ENCODE peak calls at places on chromosomes 12 and 14, in seven cellular contexts. One of them, this sample, is unnamed.

GRCh38 chr12:50415899-50416479 is 15.3 kb downstream of the LARP4 start:
- DNase-seq in PC-9: no peak
- DNase-seq in GM23248: no peak
- DNase-seq in tibial nerve: no peak
- DNase-seq in bronchial epithelial cell: no peak
- DNase-seq in cardiac fibroblast: no peak
- DNase-seq in GM12865: no peak
- DNase-seq in this sample: peak; percentile 35

GRCh38 chr12:122467983-122468382 is 32.7 kb downstream of the ZCCHC8 start:
- DNase-seq in PC-9: peak; percentile 25
- DNase-seq in tibial nerve: no peak
- DNase-seq in GM23248: no peak
- DNase-seq in bronchial epithelial cell: peak; percentile 99
- DNase-seq in GM12865: no peak
- DNase-seq in cardiac fibroblast: no peak
- DNase-seq in this sample: no peak

GRCh38 chr14:54747616-54748015 is 155.0 kb downstream of the GCH1 start:
- DNase-seq in bronchial epithelial cell: no peak
- DNase-seq in GM23248: no peak
- DNase-seq in GM12865: no peak
- DNase-seq in tibial nerve: no peak
- DNase-seq in cardiac fibroblast: no peak
- DNase-seq in PC-9: no peak
- DNase-seq in this sample: no peak

GRCh38 chr14:24313912-24314311 is 2.6 kb downstream of the LTB4R start:
- DNase-seq in PC-9: no peak
- DNase-seq in tibial nerve: no peak
- DNase-seq in GM12865: no peak
- DNase-seq in cardiac fibroblast: no peak
- DNase-seq in GM23248: no peak
- DNase-seq in bronchial epithelial cell: no peak
- DNase-seq in this sample: no peak

GRCh38 chr12:18479266-18479665 is 217.9 kb downstream of the PIK3C2G start:
- DNase-seq in cardiac fibroblast: no peak
- DNase-seq in tibial nerve: no peak
- DNase-seq in GM12865: no peak
- DNase-seq in GM23248: no peak
- DNase-seq in PC-9: peak; percentile 8
- DNase-seq in bronchial epithelial cell: peak; percentile 96
- DNase-seq in this sample: no peak

GRCh38 chr12:116720129-116720528 is 17.7 kb downstream of the SPRING1 start:
- DNase-seq in cardiac fibroblast: no peak
- DNase-seq in PC-9: no peak
- DNase-seq in GM12865: no peak
- DNase-seq in GM23248: no peak
- DNase-seq in bronchial epithelial cell: no peak
- DNase-seq in tibial nerve: no peak
- DNase-seq in this sample: no peak

GRCh38 chr12:48695859-48696258 is 13.8 kb upstream of the KANSL2 start:
- DNase-seq in bronchial epithelial cell: no peak
- DNase-seq in GM12865: no peak
- DNase-seq in cardiac fibroblast: no peak
- DNase-seq in GM23248: no peak
- DNase-seq in PC-9: no peak
- DNase-seq in tibial nerve: no peak
- DNase-seq in this sample: no peak

GRCh38 chr14:81889529-81889928 is 355.9 kb upstream of the SEL1L start:
- DNase-seq in cardiac fibroblast: no peak
- DNase-seq in PC-9: no peak
- DNase-seq in bronchial epithelial cell: no peak
- DNase-seq in GM12865: no peak
- DNase-seq in tibial nerve: no peak
- DNase-seq in GM23248: no peak
- DNase-seq in this sample: no peak

GRCh38 chr12:47762850-47763440 is 4.3 kb upstream of the RAPGEF3 start:
- DNase-seq in PC-9: no peak
- DNase-seq in GM12865: no peak
- DNase-seq in GM23248: no peak
- DNase-seq in tibial nerve: no peak
- DNase-seq in bronchial epithelial cell: no peak
- DNase-seq in cardiac fibroblast: peak; percentile 49
- DNase-seq in this sample: no peak

DNA sequence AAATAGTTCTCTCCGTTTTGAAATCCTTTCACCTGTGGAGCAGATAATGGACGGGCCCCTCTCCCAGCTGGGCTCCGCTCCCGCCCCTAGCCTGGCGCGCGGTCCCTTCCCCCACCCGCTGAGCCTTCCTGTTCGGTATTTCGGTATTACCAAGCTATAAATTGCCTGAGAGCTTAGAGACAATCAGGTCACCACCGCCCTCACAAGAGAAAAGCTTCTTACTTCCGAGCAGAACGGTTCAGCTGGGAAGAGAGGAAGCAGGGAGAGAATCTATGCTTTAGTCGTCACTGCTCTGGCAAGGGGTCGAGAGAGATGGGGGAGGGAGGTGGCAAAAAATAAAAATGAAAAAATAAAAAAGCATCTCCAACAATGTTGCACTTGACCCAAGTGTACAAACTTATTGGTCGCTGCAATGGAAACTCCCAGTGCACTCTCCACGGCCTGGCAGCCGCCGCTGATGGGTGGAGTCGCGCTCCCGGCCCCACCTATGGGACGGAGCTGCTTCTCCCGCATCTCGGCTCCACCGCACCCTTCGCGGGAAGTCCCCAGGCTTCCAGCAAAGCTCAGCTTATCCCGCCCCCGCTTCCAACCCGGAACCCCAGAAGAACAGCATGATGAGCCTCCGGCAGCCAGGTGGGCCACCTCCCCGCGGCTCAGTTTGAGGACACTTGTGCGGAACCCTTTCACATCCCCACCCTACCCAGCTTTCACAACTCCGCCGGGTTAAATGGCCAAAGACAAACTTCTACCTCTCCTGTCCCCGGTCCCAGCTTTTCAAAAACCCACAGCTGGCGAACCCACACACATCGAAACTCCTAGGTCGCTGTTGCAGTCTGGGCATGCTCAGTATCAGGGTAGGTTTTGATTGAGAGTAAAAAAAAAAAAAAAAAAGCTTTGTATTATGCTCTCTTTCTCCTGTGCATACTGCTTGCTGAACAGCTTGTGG is 819 bp upstream of the SYT1 start:
- DNase-seq in tibial nerve: peak; percentile 14
- DNase-seq in GM23248: peak; percentile 73
- DNase-seq in GM12865: peak; percentile 44
- DNase-seq in cardiac fibroblast: peak; percentile 40
- DNase-seq in bronchial epithelial cell: peak; percentile 40
- DNase-seq in PC-9: peak; percentile 56
- DNase-seq in this sample: peak; percentile 67
- H3K4me3 ChIP-seq in tibial nerve: peak overlapping the region; percentile 45
- H3K4me3 ChIP-seq in GM23248: peak overlapping the region; percentile 94
- H3K4me3 ChIP-seq in GM12865: peak overlapping the region; percentile 40
- H3K4me3 ChIP-seq in cardiac fibroblast: peak overlapping the region; percentile 73
- H3K4me3 ChIP-seq in bronchial epithelial cell: peak overlapping the region; percentile 49
- H3K4me3 ChIP-seq in PC-9: peak overlapping the region; percentile 96
- H3K4me3 ChIP-seq in this sample: peak overlapping the region; percentile 80

DNA sequence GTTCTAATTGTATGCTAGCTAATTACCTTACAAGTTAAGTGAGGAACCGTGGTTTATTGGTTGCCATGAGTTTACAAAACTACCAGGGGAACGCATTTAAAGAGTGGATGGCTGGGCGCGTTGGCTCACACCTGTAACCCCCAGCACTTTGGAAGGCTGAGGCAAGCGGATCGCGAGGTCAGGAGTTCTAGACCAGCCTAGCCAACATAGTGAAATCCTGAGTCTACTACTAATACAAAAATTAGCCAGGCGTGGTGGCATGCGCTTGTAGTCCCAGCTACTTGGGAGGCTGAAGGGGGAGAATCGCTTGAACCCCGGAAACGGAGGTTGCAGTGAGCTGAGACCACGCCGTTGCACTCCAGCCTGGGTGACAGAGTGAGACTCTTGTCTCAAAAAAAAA is 2.2 kb downstream of the EIF5 start:
- DNase-seq in PC-9: no peak
- DNase-seq in GM12865: no peak
- DNase-seq in bronchial epithelial cell: no peak
- DNase-seq in GM23248: no peak
- DNase-seq in tibial nerve: no peak
- DNase-seq in cardiac fibroblast: no peak
- DNase-seq in this sample: no peak
- H3K4me3 ChIP-seq in PC-9: peak overlapping the region; percentile 88
- H3K4me3 ChIP-seq in GM12865: no peak overlapping the region
- H3K4me3 ChIP-seq in bronchial epithelial cell: no peak overlapping the region
- H3K4me3 ChIP-seq in GM23248: peak overlapping the region; percentile 96
- H3K4me3 ChIP-seq in tibial nerve: no peak overlapping the region
- H3K4me3 ChIP-seq in cardiac fibroblast: no peak overlapping the region
- H3K4me3 ChIP-seq in this sample: peak overlapping the region; percentile 84

DNA sequence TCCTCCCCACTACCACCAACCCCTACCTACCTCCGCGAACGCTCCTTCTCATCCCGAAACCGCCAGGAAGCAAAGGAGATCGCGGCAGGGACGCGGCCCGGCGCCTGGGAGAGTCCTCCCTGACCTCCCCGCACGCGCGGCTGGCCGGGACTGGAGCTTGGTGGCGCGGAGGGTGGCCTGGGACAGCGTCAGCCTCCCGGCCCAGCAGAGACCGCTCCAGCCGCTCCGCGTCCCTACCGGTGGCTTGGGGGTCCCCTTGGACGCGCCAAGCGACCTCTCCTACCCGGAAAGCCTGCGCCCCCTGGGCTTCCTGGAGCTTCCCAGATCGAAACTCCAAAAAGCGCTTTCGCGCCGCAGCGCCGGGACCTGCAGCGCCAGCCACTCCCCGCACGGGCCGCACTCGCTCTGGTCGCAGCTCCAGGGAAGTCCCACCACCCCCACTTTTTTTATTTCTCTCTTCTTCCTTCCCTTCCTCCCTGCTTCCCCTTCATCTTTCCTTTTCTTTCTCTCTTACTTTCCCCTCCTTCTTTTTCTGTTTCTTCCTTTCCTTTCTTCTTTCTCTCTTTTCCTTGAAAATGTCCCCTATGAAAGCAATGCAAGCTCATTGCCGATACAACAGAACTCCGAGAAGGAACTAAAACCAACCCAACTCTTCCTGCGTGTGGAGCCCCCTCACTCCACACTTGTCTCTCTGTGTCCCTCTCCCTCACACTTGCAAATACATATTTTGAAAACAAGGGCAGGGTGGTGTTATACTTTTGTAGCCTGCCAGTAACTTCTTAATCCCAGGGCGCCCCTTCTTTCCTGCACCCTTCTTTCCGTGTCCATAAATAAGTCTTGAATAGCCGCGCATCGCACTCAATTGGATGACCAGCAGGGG is 3.8 kb downstream of the DIO3 start:
- DNase-seq in PC-9: no peak
- DNase-seq in GM12865: no peak
- DNase-seq in GM23248: no peak
- DNase-seq in bronchial epithelial cell: no peak
- DNase-seq in tibial nerve: no peak
- DNase-seq in cardiac fibroblast: no peak
- DNase-seq in this sample: no peak
- H3K4me3 ChIP-seq in PC-9: no peak overlapping the region
- H3K4me3 ChIP-seq in GM12865: no peak overlapping the region
- H3K4me3 ChIP-seq in GM23248: no peak overlapping the region
- H3K4me3 ChIP-seq in bronchial epithelial cell: no peak overlapping the region
- H3K4me3 ChIP-seq in tibial nerve: no peak overlapping the region
- H3K4me3 ChIP-seq in cardiac fibroblast: no peak overlapping the region
- H3K4me3 ChIP-seq in this sample: no peak overlapping the region

DNA sequence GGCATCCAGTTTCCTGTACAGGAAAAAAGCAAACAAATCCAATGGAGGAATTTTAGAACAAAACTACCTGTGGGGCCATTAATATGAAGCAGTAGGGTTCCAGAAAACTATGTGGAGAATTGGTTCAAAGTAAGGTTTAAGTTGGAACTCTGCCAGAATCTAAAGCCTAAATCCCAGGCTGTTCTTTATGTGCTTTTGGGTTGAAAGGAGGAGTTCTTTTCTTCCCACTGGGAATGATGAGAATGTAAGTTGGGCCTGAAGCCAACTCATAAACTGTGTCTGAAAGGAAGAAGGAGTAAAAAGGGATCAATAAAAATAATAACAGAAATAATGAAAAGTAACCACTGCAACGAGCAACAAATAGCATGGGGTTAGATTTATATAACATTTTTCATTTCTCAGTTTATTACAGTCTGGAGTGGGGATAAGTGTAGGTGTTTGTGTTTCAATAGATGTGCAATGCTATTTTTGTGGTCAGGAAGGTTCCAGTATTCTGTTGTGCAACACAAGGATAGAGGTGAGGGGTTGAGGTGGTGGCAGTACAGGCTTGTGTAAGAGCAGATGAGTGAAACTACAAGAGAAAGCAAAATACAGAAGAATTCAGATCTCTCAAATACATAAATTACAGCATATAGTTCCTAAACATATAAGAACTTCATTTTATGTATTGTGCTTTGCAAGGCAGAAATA is 373.6 kb downstream of the EMP1 start:
- DNase-seq in cardiac fibroblast: no peak
- DNase-seq in tibial nerve: no peak
- DNase-seq in PC-9: no peak
- DNase-seq in GM12865: no peak
- DNase-seq in GM23248: peak; percentile 4
- DNase-seq in bronchial epithelial cell: no peak
- DNase-seq in this sample: peak; percentile 5
- H3K4me3 ChIP-seq in cardiac fibroblast: no peak overlapping the region
- H3K4me3 ChIP-seq in tibial nerve: no peak overlapping the region
- H3K4me3 ChIP-seq in PC-9: no peak overlapping the region
- H3K4me3 ChIP-seq in GM12865: no peak overlapping the region
- H3K4me3 ChIP-seq in GM23248: no peak overlapping the region
- H3K4me3 ChIP-seq in bronchial epithelial cell: no peak overlapping the region
- H3K4me3 ChIP-seq in this sample: no peak overlapping the region

GRCh38 chr14:95520346-95520745 is 3.9 kb upstream of the SYNE3 start:
- DNase-seq in cardiac fibroblast: no peak
- DNase-seq in GM23248: no peak
- DNase-seq in PC-9: no peak
- DNase-seq in tibial nerve: no peak
- DNase-seq in bronchial epithelial cell: no peak
- DNase-seq in GM12865: no peak
- DNase-seq in this sample: no peak
- H3K4me3 ChIP-seq in cardiac fibroblast: no peak overlapping the region
- H3K4me3 ChIP-seq in GM23248: no peak overlapping the region
- H3K4me3 ChIP-seq in PC-9: no peak overlapping the region
- H3K4me3 ChIP-seq in tibial nerve: no peak overlapping the region
- H3K4me3 ChIP-seq in bronchial epithelial cell: no peak overlapping the region
- H3K4me3 ChIP-seq in GM12865: no peak overlapping the region
- H3K4me3 ChIP-seq in this sample: no peak overlapping the region

GRCh38 chr12:101207086-101207780 is 2.8 kb downstream of the SLC5A8 start:
- DNase-seq in tibial nerve: no peak
- DNase-seq in bronchial epithelial cell: peak; percentile 27
- DNase-seq in cardiac fibroblast: no peak
- DNase-seq in PC-9: no peak
- DNase-seq in GM23248: no peak
- DNase-seq in GM12865: no peak
- DNase-seq in this sample: no peak
- H3K4me3 ChIP-seq in tibial nerve: no peak overlapping the region
- H3K4me3 ChIP-seq in bronchial epithelial cell: no peak overlapping the region
- H3K4me3 ChIP-seq in cardiac fibroblast: no peak overlapping the region
- H3K4me3 ChIP-seq in PC-9: no peak overlapping the region
- H3K4me3 ChIP-seq in GM23248: no peak overlapping the region
- H3K4me3 ChIP-seq in GM12865: no peak overlapping the region
- H3K4me3 ChIP-seq in this sample: no peak overlapping the region